ENCODE peak calls at places on chromosomes 16 and 17, in seven cellular contexts. N is transverse colon, S is vagina, M is endothelial cell of umbilical vein, D is stomach, Z is K562, G is prostate gland. F is an unnamed sample.

GRCh38 chr17:81715872-81716673 is 4.0 kb downstream of the SLC25A10 start:
- DNase-seq in G (no peak), S (no peak), M (no peak), N (no peak), D (no peak), Z (no peak), F (no peak)

GRCh38 chr17:58324409-58325288 is 3.9 kb downstream of the TSPOAP1 start:
- DNase-seq in D (peak; percentile 69), M (no peak), N (peak; percentile 58), G (peak; percentile 35), S (no peak), Z (no peak), F (no peak)

GRCh38 chr16:515175-515962 is 12.1 kb upstream of the CAPN15 start:
- DNase-seq in M (peak; percentile 55), D (no peak), G (no peak), Z (no peak), N (no peak), S (no peak), F (no peak)

GRCh38 chr16:79767597-79768280 is 167.2 kb upstream of the MAF start:
- DNase-seq in N (peak; percentile 57), S (no peak), M (no peak), D (peak; percentile 40), G (peak; percentile 47), Z (no peak), F (no peak)

GRCh38 chr17:47982091-47982617 is 11.2 kb downstream of the CDK5RAP3 start:
- DNase-seq in M (no peak), Z (peak; percentile 64), D (no peak), N (no peak), G (no peak), S (no peak), F (no peak)

GRCh38 chr16:65489531-65490023 is 367.7 kb upstream of the CDH11 start:
- DNase-seq in M (no peak), G (no peak), N (no peak), S (no peak), Z (no peak), D (no peak), F (no peak)

GRCh38 chr17:78081551-78081950 is 47.0 kb downstream of the TMC6 start:
- DNase-seq in G (no peak), Z (no peak), S (no peak), D (no peak), M (no peak), N (no peak), F (no peak)

GRCh38 chr17:65173284-65173793 is 36.2 kb downstream of the RGS9 start:
- DNase-seq in D (peak; percentile 42), M (peak; percentile 54), Z (peak; percentile 88), S (no peak), N (peak; percentile 46), G (peak; percentile 5), F (peak; percentile 26)

GRCh38 chr17:77882481-77883212 is 75.9 kb upstream of the TNRC6C start:
- DNase-seq in D (peak; percentile 44), M (no peak), N (peak; percentile 51), Z (no peak), G (no peak), S (no peak), F (no peak)

GRCh38 chr17:79160980-79161621 is 86.5 kb downstream of the ENGASE start:
- DNase-seq in S (no peak), G (no peak), M (peak; percentile 30), Z (peak; percentile 28), N (no peak), D (no peak), F (no peak)

GRCh38 chr16:4882261-4882632 is 35.0 kb downstream of the UBN1 start:
- DNase-seq in N (no peak), D (no peak), M (peak; percentile 21), Z (no peak), G (no peak), S (no peak), F (no peak)

GRCh38 chr16:89242795-89243200 is 25.3 kb downstream of the ZNF778 start:
- DNase-seq in Z (no peak), G (no peak), M (no peak), D (no peak), S (no peak), N (no peak), F (no peak)

GRCh38 chr17:9401434-9401833 is 174.2 kb downstream of the STX8 start:
- DNase-seq in Z (no peak), N (no peak), G (no peak), M (no peak), S (no peak), D (no peak), F (no peak)

GRCh38 chr16:57132470-57132869 is 40.1 kb downstream of the CPNE2 start:
- DNase-seq in G (no peak), S (no peak), D (no peak), M (no peak), N (peak; percentile 90), Z (no peak), F (no peak)

GRCh38 chr16:8641671-8642070 is 20.2 kb downstream of the METTL22 start:
- DNase-seq in G (no peak), M (no peak), D (no peak), S (no peak), Z (no peak), N (no peak), F (no peak)

GRCh38 chr17:79276824-79277223 is 202.2 kb downstream of the ENGASE start:
- DNase-seq in D (no peak), G (no peak), M (no peak), Z (no peak), N (no peak), S (no peak), F (no peak)

GRCh38 chr16:66728117-66728787 is 23.2 kb downstream of the DYNC1LI2 start:
- DNase-seq in N (peak; percentile 22), M (peak; percentile 70), D (peak; percentile 37), G (peak; percentile 39), S (no peak), Z (peak; percentile 58), F (no peak)

GRCh38 chr16:89320717-89321501 is 103.4 kb downstream of the ZNF778 start:
- DNase-seq in D (peak; percentile 60), G (no peak), S (no peak), M (no peak), Z (peak; percentile 92), N (peak; percentile 80), F (no peak)

GRCh38 chr16:71846443-71846842 is 667 bp downstream of the ATXN1L start:
- DNase-seq in G (no peak), D (no peak), Z (no peak), S (no peak), N (peak; percentile 20), M (peak; percentile 21), F (no peak)

GRCh38 chr17:28268610-28269313 is 50.2 kb upstream of the TMEM97 start:
- DNase-seq in G (no peak), S (no peak), Z (no peak), D (no peak), N (no peak), M (no peak), F (no peak)

GRCh38 chr16:31191697-31192428 is 10.7 kb downstream of the PYCARD start:
- DNase-seq in Z (peak; percentile 16), M (no peak), D (no peak), G (no peak), S (no peak), N (no peak), F (no peak)

GRCh38 chr17:63476494-63476856 is 386 bp upstream of the ACE start:
- DNase-seq in N (no peak), G (no peak), D (no peak), Z (peak; percentile 81), S (no peak), M (peak; percentile 18), F (no peak)

GRCh38 chr17:47643116-47643515 is 6.6 kb upstream of the KPNB1 start:
- DNase-seq in G (no peak), N (no peak), Z (no peak), S (no peak), D (no peak), M (no peak), F (no peak)

GRCh38 chr17:77610980-77611641 is 347.4 kb upstream of the TNRC6C start:
- DNase-seq in N (no peak), S (no peak), Z (no peak), G (no peak), M (no peak), D (no peak), F (no peak)

GRCh38 chr16:24523569-24523968 is 15.8 kb upstream of the RBBP6 start:
- DNase-seq in G (no peak), M (no peak), D (no peak), N (no peak), S (no peak), Z (peak; percentile 22), F (no peak)
- TF ChIP-seq POLR2AphosphoS5 in G (no peak), M (no peak), D (no peak), N (no peak), S (no peak), Z (no peak), F (no peak)

GRCh38 chr16:2500937-2501750 is 12.6 kb upstream of the ATP6V0C start:
- DNase-seq in D (peak; percentile 83), G (peak; percentile 75), S (no peak), Z (peak; percentile 83), N (peak; percentile 86), M (peak; percentile 84), F (peak; percentile 69)
- H3K4me1 ChIP-seq in D (peaks cover 38% of the 10 kb centered on the region), G (peaks cover 13% of the 10 kb centered on the region), S (peaks cover 62% of the 10 kb centered on the region), Z (peaks cover 70% of the 10 kb centered on the region), N (peaks cover 31% of the 10 kb centered on the region), M (no peaks in the 10 kb centered on the region), F (peaks cover 28% of the 10 kb centered on the region)

GRCh38 chr17:41678907-41679739 is 9.6 kb upstream of the EIF1 start:
- DNase-seq in Z (peak; percentile 69), G (no peak), N (no peak), M (peak; percentile 63), S (no peak), D (no peak), F (no peak)

GRCh38 chr17:41676058-41676419 is 12.6 kb upstream of the EIF1 start:
- DNase-seq in N (no peak), M (no peak), G (no peak), D (no peak), S (no peak), Z (no peak), F (no peak)

GRCh38 chr17:41679740-41680425 is 8.8 kb upstream of the EIF1 start:
- DNase-seq in Z (no peak), N (no peak), S (no peak), M (no peak), G (no peak), D (no peak), F (no peak)

GRCh38 chr17:41680426-41681040 is 8.2 kb upstream of the EIF1 start:
- DNase-seq in G (no peak), Z (no peak), D (no peak), S (no peak), N (no peak), M (no peak), F (no peak)

DNA sequence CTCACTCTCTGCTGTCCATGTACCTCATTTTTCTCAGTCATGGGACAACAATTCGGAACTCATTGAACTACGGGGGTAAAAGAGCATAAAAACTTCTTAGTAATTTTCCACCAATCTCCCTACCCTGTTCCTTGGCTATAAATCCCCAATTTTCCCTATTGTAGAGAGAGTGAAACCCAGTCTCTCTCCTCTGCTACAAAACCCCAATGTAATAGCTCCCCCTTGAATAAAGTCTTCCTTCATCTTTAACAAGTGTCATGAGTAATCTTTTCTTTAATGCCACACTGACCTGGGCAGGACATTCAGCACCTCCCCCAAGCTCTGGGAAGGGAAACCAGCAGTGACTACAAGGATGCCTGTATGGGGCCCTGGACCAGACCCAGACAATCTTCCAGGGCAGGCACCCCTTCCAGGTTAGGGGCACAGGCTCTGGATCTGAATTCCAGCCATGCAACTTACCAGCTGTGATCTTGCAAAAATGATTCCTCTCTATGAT is 10.2 kb upstream of the EIF1 start:
- DNase-seq in D (no peak), N (no peak), Z (peak; percentile 47), M (peak; percentile 51), G (no peak), S (no peak), F (no peak)
- TF ChIP-seq POLR2A in D (no peak), N (no peak), Z (peak; percentile 100), M (no peak), G (no peak), S (no peak), F (no peak)

GRCh38 chr16:87982491-87983415 is 31.5 kb downstream of the BANP start:
- DNase-seq in G (no peak), D (no peak), M (no peak), N (no peak), Z (no peak), S (no peak), F (no peak)
- TF ChIP-seq POLR2AphosphoS5 in G (no peak), D (no peak), M (no peak), N (no peak), Z (no peak), S (no peak), F (no peak)